ENCODE peak calls at places on chromosomes 3 and 15, in four cellular contexts. Q is A549, W is SK-N-SH, H is HepG2. Z is an unnamed sample.

GRCh38 chr15:45428491-45428890 is 50.1 kb upstream of the GATM start:
- DNase-seq in Q (no peak), W (no peak), H (no peak), Z (no peak)

GRCh38 chr3:31606453-31606852 is 73.7 kb downstream of the STT3B start:
- DNase-seq in W (no peak), Q (no peak), H (no peak), Z (no peak)

GRCh38 chr3:58008140-58009025 is at the start of gene FLNB:
- DNase-seq in Q (peak), H (peak), W (peak), Z (no peak)

GRCh38 chr3:64880926-64881325 is 193.1 kb upstream of the ADAMTS9 start:
- DNase-seq in W (no peak), Q (no peak), H (no peak), Z (no peak)

GRCh38 chr3:34582054-34582453 is 783.6 kb downstream of the PDCD6IP start:
- DNase-seq in H (no peak), Q (no peak), W (no peak), Z (no peak)

GRCh38 chr15:41927516-41927915 is 33.7 kb upstream of the SPTBN5 start:
- DNase-seq in W (no peak), Q (no peak), H (no peak), Z (peak)

GRCh38 chr3:123336001-123336400 is 112.9 kb downstream of the ADCY5 start:
- DNase-seq in W (no peak), Q (no peak), H (no peak), Z (no peak)

GRCh38 chr3:23112491-23112890 is 90.6 kb upstream of the UBE2E2 start:
- DNase-seq in W (no peak), H (no peak), Q (no peak), Z (no peak)

GRCh38 chr15:63492541-63493077 is 11.8 kb upstream of the USP3 start:
- DNase-seq in H (no peak), Q (no peak), W (no peak), Z (no peak)

GRCh38 chr3:69999191-70000027 is at the start of gene SAMMSON:
- DNase-seq in W (no peak), H (no peak), Q (no peak), Z (no peak)

GRCh38 chr3:29335438-29335837 is 54.6 kb downstream of the RBMS3 start:
- DNase-seq in H (no peak), Q (peak), W (peak), Z (no peak)

GRCh38 chr15:63236272-63236671 is 41.1 kb upstream of the APH1B start:
- DNase-seq in Q (no peak), W (no peak), H (no peak), Z (no peak)

GRCh38 chr15:63973212-63974009 is 72.9 kb downstream of the DAPK2 start:
- DNase-seq in W (no peak), Q (no peak), H (no peak), Z (no peak)

GRCh38 chr3:172357850-172358754 is 90.2 kb downstream of the GHSR start:
- DNase-seq in H (no peak), Q (no peak), W (no peak), Z (no peak)

GRCh38 chr3:196150481-196150880 is 60.7 kb downstream of the ZDHHC19 start:
- DNase-seq in W (no peak), H (no peak), Q (no peak), Z (no peak)

GRCh38 chr3:48222616-48223513 is at the start of gene CAMP:
- DNase-seq in W (peak), Q (no peak), H (peak), Z (peak)

GRCh38 chr3:71576966-71577459 is 6.5 kb downstream of the FOXP1 start:
- DNase-seq in Q (no peak), W (no peak), H (no peak), Z (no peak)

GRCh38 chr3:4908066-4908768 is 71.0 kb upstream of the BHLHE40 start:
- DNase-seq in W (no peak), Q (no peak), H (no peak), Z (no peak)

GRCh38 chr3:8987673-8988655 is 24.7 kb upstream of the RAD18 start:
- DNase-seq in Q (peak), W (peak), H (peak), Z (no peak)

GRCh38 chr3:73926360-73927202 is 301.8 kb upstream of the PDZRN3 start:
- DNase-seq in Q (no peak), H (no peak), W (no peak), Z (no peak)

GRCh38 chr3:87272718-87273337 is 3.6 kb downstream of the POU1F1 start:
- DNase-seq in H (no peak), Q (no peak), W (no peak), Z (no peak)

GRCh38 chr3:171876651-171877272 is 33.6 kb downstream of the TMEM212 start:
- DNase-seq in H (no peak), W (no peak), Q (no peak), Z (no peak)

GRCh38 chr15:69591905-69592508 is 139.4 kb downstream of the RPLP1 start:
- DNase-seq in H (peak), Q (peak), W (no peak), Z (no peak)

GRCh38 chr3:54556630-54557029 is 371.2 kb downstream of the LRTM1 start:
- DNase-seq in H (no peak), Q (no peak), W (no peak), Z (no peak)

GRCh38 chr3:195076981-195077610 is 193.9 kb downstream of the XXYLT1 start:
- DNase-seq in Q (no peak), H (no peak), W (no peak), Z (no peak)

GRCh38 chr3:103968751-103969150 is 1398.0 kb upstream of the ALCAM start:
- DNase-seq in Q (no peak), H (no peak), W (peak), Z (no peak)

GRCh38 chr3:53826048-53826447 is 20.2 kb downstream of the CHDH start:
- DNase-seq in W (no peak), Q (no peak), H (no peak), Z (no peak)

GRCh38 chr15:67992834-67993233 is 61.3 kb upstream of the PIAS1 start:
- DNase-seq in W (no peak), Q (no peak), H (no peak), Z (no peak)

GRCh38 chr3:136994772-136995516 is 37.2 kb downstream of the IL20RB start:
- DNase-seq in H (no peak), W (peak), Q (no peak), Z (no peak)

GRCh38 chr3:187025254-187025655 is 94.9 kb downstream of the ST6GAL1 start:
- DNase-seq in W (no peak), H (no peak), Q (no peak), Z (no peak)

GRCh38 chr3:146036289-146036688 is 124.7 kb downstream of the PLOD2 start:
- DNase-seq in H (no peak), Q (no peak), W (no peak), Z (no peak)

GRCh38 chr3:57144952-57145351 is 20.2 kb downstream of the IL17RD start:
- DNase-seq in W (no peak), Q (no peak), H (no peak), Z (no peak)

GRCh38 chr15:44596511-44597010 is 59.6 kb downstream of the EIF3J start:
- DNase-seq in H (no peak), Q (no peak), W (no peak), Z (peak)

GRCh38 chr3:50267280-50267913 is 1.6 kb upstream of the SEMA3B start:
- DNase-seq in W (no peak), Q (no peak), H (no peak), Z (no peak)

GRCh38 chr15:66387176-66388056 is 704 bp downstream of the MAP2K1 start:
- DNase-seq in W (peak), H (peak), Q (peak), Z (no peak)

GRCh38 chr3:160475889-160476288 is 26.3 kb upstream of the TRIM59 start:
- DNase-seq in W (no peak), Q (no peak), H (no peak), Z (no peak)

GRCh38 chr3:153161138-153161713 is 800 bp upstream of the RAP2B start:
- DNase-seq in W (peak), H (peak), Q (peak), Z (peak)

GRCh38 chr15:64894395-64895056 is 17.2 kb upstream of the ANKDD1A start:
- DNase-seq in W (no peak), H (no peak), Q (no peak), Z (peak)

GRCh38 chr3:56782900-56783299 is 18.8 kb downstream of the ARHGEF3 start:
- DNase-seq in H (no peak), Q (no peak), W (no peak), Z (no peak)

GRCh38 chr15:100772478-100773378 is 106.9 kb upstream of the ALDH1A3 start:
- DNase-seq in W (peak), Q (no peak), H (no peak), Z (no peak)
- TF ChIP-seq PBX3 in W (no peak), Q (no peak), H (no peak), Z (no peak)

GRCh38 chr3:105790534-105790933 is 78.3 kb downstream of the CBLB start:
- DNase-seq in H (no peak), W (no peak), Q (no peak), Z (no peak)

GRCh38 chr3:105793040-105793439 is 75.8 kb downstream of the CBLB start:
- DNase-seq in W (no peak), H (no peak), Q (no peak), Z (no peak)

GRCh38 chr3:105788548-105789036 is 80.2 kb downstream of the CBLB start:
- DNase-seq in W (no peak), H (no peak), Q (no peak), Z (no peak)

GRCh38 chr3:105791919-105792786 is 76.7 kb downstream of the CBLB start:
- DNase-seq in Q (peak), H (peak), W (no peak), Z (no peak)

GRCh38 chr3:105791134-105791533 is 77.7 kb downstream of the CBLB start:
- DNase-seq in H (no peak), W (no peak), Q (no peak), Z (no peak)
- H3K27ac ChIP-seq in H (no peak), W (no peak), Q (peak), Z (no peak)

GRCh38 chr15:56994280-56994679 is 75.8 kb downstream of the TCF12 start:
- DNase-seq in H (no peak), W (no peak), Q (no peak), Z (no peak)
- TF ChIP-seq PBX3 in H (no peak), W (no peak), Q (no peak), Z (no peak)

GRCh38 chr15:71170163-71170562 is 54.9 kb downstream of the THSD4 start:
- DNase-seq in Q (no peak), H (no peak), W (no peak), Z (no peak)

GRCh38 chr15:71168163-71168832 is 53.0 kb downstream of the THSD4 start:
- DNase-seq in W (no peak), Q (no peak), H (no peak), Z (no peak)

GRCh38 chr15:71171195-71171594 is 55.9 kb downstream of the THSD4 start:
- DNase-seq in H (no peak), W (no peak), Q (no peak), Z (no peak)

GRCh38 chr15:71162309-71162708 is 47.0 kb downstream of the THSD4 start:
- DNase-seq in W (no peak), H (no peak), Q (no peak), Z (no peak)

DNA sequence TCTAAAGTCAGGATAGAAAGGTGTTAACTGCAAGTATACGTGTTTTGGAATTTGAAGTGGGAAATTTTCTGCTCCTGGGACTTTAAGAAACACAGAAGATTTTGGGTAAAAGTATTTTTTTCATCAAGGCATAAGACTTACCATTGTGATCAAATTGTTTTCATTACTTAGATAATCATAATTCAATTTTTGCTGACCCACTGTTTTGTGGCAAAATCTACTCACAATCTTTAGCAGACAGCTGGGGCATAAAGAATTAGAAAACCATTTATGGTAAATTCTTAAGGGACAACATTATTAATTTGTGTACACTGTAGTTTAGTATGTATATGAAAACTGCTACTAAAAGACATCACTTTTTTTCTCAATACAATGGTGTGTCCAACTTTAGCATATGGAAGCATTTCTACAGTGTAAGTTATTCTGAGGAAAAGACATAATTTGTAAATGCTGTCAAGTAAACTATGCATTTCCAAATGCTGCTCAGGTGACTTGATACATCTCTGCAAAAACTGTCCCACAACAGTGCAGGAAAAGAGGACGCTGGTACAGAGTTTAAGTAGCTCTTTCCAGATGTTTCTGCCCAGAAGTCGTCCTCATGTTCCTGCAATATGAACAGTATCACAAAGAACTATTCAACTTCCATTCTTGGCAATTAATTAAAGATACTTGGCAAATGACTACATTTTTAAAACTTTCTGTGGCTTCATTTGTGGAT is 52.3 kb downstream of the THSD4 start:
- DNase-seq in H (no peak), W (no peak), Q (no peak), Z (no peak)
- H3K27ac ChIP-seq in H (no peak), W (no peak), Q (no peak), Z (no peak)

DNA sequence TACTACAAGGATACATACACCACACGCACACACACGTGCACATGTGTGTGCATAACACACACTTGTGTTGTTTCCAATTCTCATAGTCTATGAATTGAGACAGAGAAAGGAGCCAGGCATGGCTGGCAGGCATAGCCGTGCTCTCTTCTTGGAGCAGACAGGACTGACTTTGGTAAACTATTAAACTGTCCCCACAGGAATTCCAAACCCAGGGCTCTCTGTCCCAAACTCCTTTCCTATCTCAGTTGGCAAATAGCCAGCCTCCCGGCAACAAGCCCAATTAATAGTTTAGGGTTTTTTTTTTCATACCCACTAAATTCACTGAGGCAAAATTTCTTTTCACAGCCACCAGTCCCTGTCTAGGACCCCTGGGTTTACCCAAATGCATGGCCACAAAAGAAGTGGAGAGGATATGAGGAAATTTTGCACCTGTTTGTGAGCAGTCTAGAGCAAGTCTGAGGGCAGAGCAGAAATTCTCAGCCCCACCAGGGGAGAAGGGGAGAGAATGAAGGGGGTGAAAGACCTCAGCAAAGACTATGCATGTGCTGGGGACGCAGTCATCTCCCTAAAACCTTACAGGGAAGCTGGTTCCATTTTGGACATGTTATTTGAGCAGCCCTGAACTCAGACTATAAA is 17.8 kb downstream of the GALNT15 start:
- DNase-seq in Q (no peak), W (no peak), H (no peak), Z (no peak)
- TF ChIP-seq PBX3 in Q (no peak), W (no peak), H (no peak), Z (no peak)

Z was measured in GM12878.